ENCODE peak calls at places on chromosomes 12 and 14, in ten cellular contexts. J is skeletal muscle cell, T is left kidney, S is GM03348, V is fibroblast of pulmonary artery, Q is uterus, H is activated T-helper 1 cell treated with Interleukin-2 at 50 U/mL for 16 hours, D is activated T-cell treated with anti-CD3 and anti-CD28 coated beads for 1 hour, B is AG09309, K is right atrium auricular region. M is an unnamed sample.

GRCh38 chr12:26121323-26121740 is 3.5 kb downstream of the BHLHE41 start:
- DNase-seq in S (no peak), H (no peak), Q (no peak), D (no peak), V (no peak), J (no peak), T (peak), K (no peak), B (no peak), M (no peak)

GRCh38 chr12:24931666-24932405 is 17.1 kb downstream of the BCAT1 start:
- DNase-seq in K (no peak), D (no peak), Q (no peak), H (no peak), J (no peak), B (no peak), S (no peak), V (no peak), T (no peak), M (no peak)

GRCh38 chr12:2750185-2750584 is 44.6 kb upstream of the FKBP4 start:
- DNase-seq in H (no peak), J (no peak), V (no peak), T (no peak), K (no peak), D (no peak), B (no peak), Q (no peak), S (no peak), M (no peak)

GRCh38 chr12:91562476-91562875 is 379.9 kb upstream of the DCN start:
- DNase-seq in Q (no peak), J (no peak), K (no peak), V (no peak), B (no peak), T (no peak), D (no peak), S (no peak), H (no peak), M (no peak)

GRCh38 chr14:55097894-55098560 is 31.0 kb upstream of the LGALS3 start:
- DNase-seq in J (no peak), D (no peak), B (no peak), H (peak), K (no peak), Q (no peak), S (no peak), V (no peak), T (no peak), M (no peak)

GRCh38 chr12:131929530-131930456 is 717 bp downstream of the PUS1 start:
- DNase-seq in T (peak), D (peak), S (peak), Q (no peak), K (no peak), B (no peak), H (no peak), J (no peak), V (no peak), M (no peak)

GRCh38 chr14:93921001-93921797 is 5.9 kb upstream of the FAM181A start:
- DNase-seq in B (no peak), K (no peak), V (no peak), D (no peak), T (no peak), H (no peak), S (no peak), J (no peak), Q (no peak), M (no peak)

GRCh38 chr12:28027328-28027727 is 54.8 kb upstream of the PTHLH start:
- DNase-seq in V (no peak), J (no peak), H (no peak), T (no peak), S (no peak), D (no peak), Q (no peak), B (peak), K (no peak), M (no peak)

GRCh38 chr14:37585101-37585479 is 10.0 kb downstream of the FOXA1 start:
- DNase-seq in T (peak), J (no peak), B (no peak), K (no peak), H (no peak), V (no peak), D (no peak), S (no peak), Q (no peak), M (no peak)

GRCh38 chr12:17151917-17152316 is 546.0 kb upstream of the LMO3 start:
- DNase-seq in H (no peak), B (no peak), J (no peak), V (no peak), S (no peak), Q (no peak), D (no peak), T (no peak), K (no peak), M (no peak)

GRCh38 chr12:130511285-130511684 is 173.6 kb downstream of the PIWIL1 start:
- DNase-seq in K (no peak), D (no peak), S (no peak), J (no peak), B (no peak), T (no peak), H (no peak), Q (no peak), V (no peak), M (no peak)

M was measured in tibial artery.